ENCODE peak calls at places on chromosomes 7 and 10, in four cellular contexts. N, G, B and L are unnamed samples.

GRCh38 chr7:98137826-98138151 is 31.1 kb downstream of the LMTK2 start:
- DNase-seq in G (no peak), N (no peak), B (no peak), L (no peak)

GRCh38 chr7:112105584-112106540 is 100.3 kb downstream of the DOCK4 start:
- DNase-seq in G (no peak), N (no peak), B (no peak), L (no peak)

GRCh38 chr10:20598590-20598989 is 298.5 kb downstream of the NEBL start:
- DNase-seq in G (no peak), N (no peak), B (no peak), L (no peak)

GRCh38 chr7:139693651-139694388 is 84.0 kb downstream of the HIPK2 start:
- DNase-seq in B (no peak), N (no peak), G (no peak), L (no peak)

GRCh38 chr10:133325761-133326463 is 10.8 kb downstream of the CALY start:
- DNase-seq in B (no peak), N (no peak), G (no peak), L (peak)

GRCh38 chr10:60733189-60733815 is 45.0 kb upstream of the CDK1 start:
- DNase-seq in B (peak), G (no peak), N (peak), L (peak)

GRCh38 chr10:15748137-15748536 is 28.4 kb upstream of the ITGA8 start:
- DNase-seq in G (no peak), N (no peak), B (no peak), L (no peak)

GRCh38 chr7:139034855-139035587 is 821 bp downstream of the ZC3HAV1L start:
- DNase-seq in N (peak), G (no peak), B (no peak), L (peak)

GRCh38 chr7:72127136-72127535 is 285.0 kb downstream of the CALN1 start:
- DNase-seq in G (no peak), B (no peak), N (no peak), L (no peak)

GRCh38 chr10:72822342-72822986 is 71.1 kb upstream of the OIT3 start:
- DNase-seq in B (no peak), G (no peak), N (no peak), L (no peak)

GRCh38 chr10:133237241-133238065 is at the start of gene VENTX:
- DNase-seq in N (no peak), B (no peak), G (no peak), L (no peak)

GRCh38 chr10:76581685-76582084 is 1055.9 kb downstream of the KCNMA1 start:
- DNase-seq in B (no peak), N (no peak), G (no peak), L (no peak)

GRCh38 chr7:4010206-4010605 is 671.9 kb upstream of the FOXK1 start:
- DNase-seq in G (no peak), N (no peak), B (no peak), L (no peak)

GRCh38 chr7:66933469-66933868 is 12.4 kb downstream of the TMEM248 start:
- DNase-seq in G (no peak), N (no peak), B (no peak), L (no peak)

GRCh38 chr10:107971411-107971810 is 806.9 kb upstream of the SORCS1 start:
- DNase-seq in G (no peak), N (no peak), B (no peak), L (no peak)

GRCh38 chr10:3455385-3456334 is 283.1 kb upstream of the PITRM1 start:
- DNase-seq in N (no peak), G (no peak), B (no peak), L (peak)

GRCh38 chr7:38070718-38071117 is 107.3 kb upstream of the STARD3NL start:
- DNase-seq in N (no peak), G (peak), B (peak), L (no peak)

GRCh38 chr10:99999319-100000108 is 10.2 kb downstream of the DNMBP start:
- DNase-seq in G (no peak), B (no peak), N (no peak), L (no peak)

GRCh38 chr10:114987995-114988394 is 50.0 kb downstream of the TRUB1 start:
- DNase-seq in B (no peak), N (no peak), G (no peak), L (no peak)

GRCh38 chr10:127774771-127775559 is 38.0 kb downstream of the FOXI2 start:
- DNase-seq in N (no peak), B (no peak), G (no peak), L (peak)

GRCh38 chr10:29250066-29250465 is 38.8 kb upstream of the LYZL1 start:
- DNase-seq in G (no peak), N (no peak), B (no peak), L (no peak)

GRCh38 chr7:12581897-12582296 is 11.4 kb downstream of the SCIN start:
- DNase-seq in N (no peak), G (no peak), B (no peak), L (no peak)

GRCh38 chr7:73893342-73894101 is 32.6 kb downstream of the TMEM270 start:
- DNase-seq in B (no peak), G (no peak), N (no peak), L (peak)

GRCh38 chr10:34252111-34252510 is 563.0 kb downstream of the PARD3 start:
- DNase-seq in N (no peak), B (no peak), G (no peak), L (no peak)

GRCh38 chr10:62047240-62047897 is 145.9 kb downstream of the ARID5B start:
- DNase-seq in G (no peak), N (no peak), B (no peak), L (no peak)

GRCh38 chr7:116528008-116528789 is 3.4 kb downstream of the CAV1 start:
- DNase-seq in G (no peak), N (no peak), B (no peak), L (no peak)

GRCh38 chr7:1285556-1286301 is 53.1 kb downstream of the UNCX start:
- DNase-seq in N (no peak), B (no peak), G (no peak), L (no peak)

GRCh38 chr10:131403936-131404335 is 92.4 kb upstream of the TCERG1L start:
- DNase-seq in N (no peak), G (no peak), B (no peak), L (no peak)

GRCh38 chr7:3922175-3922635 is 621.2 kb downstream of the SDK1 start:
- DNase-seq in N (no peak), B (no peak), G (peak), L (peak)

GRCh38 chr10:60148266-60148840 is 241.3 kb downstream of the ANK3 start:
- DNase-seq in B (peak), G (no peak), N (no peak), L (no peak)

GRCh38 chr10:43048301-43049051 is 28.4 kb upstream of the RET start:
- DNase-seq in B (no peak), N (no peak), G (no peak), L (no peak)

GRCh38 chr10:52782554-52782953 is 10.0 kb upstream of the MBL2 start:
- DNase-seq in B (no peak), G (no peak), N (no peak), L (no peak)

GRCh38 chr10:108632044-108632443 is 1291.3 kb downstream of the XPNPEP1 start:
- DNase-seq in N (no peak), G (no peak), B (no peak), L (peak)